ENCODE peak calls at places on chromosomes 13 and 19, in nine cellular contexts. Z is CD4-positive, alpha-beta T cell; J is thoracic aorta; C is GM23248; B is AG10803; H is GM18507; V is anterior cingulate cortex; L is naive thymus-derived CD4-positive, alpha-beta T cell; O is COR-L47. I is an unnamed sample.

GRCh38 chr13:107866666-107867623 is 348.4 kb downstream of the LIG4 start:
- DNase-seq in O (peak), B (peak), J (no peak), H (no peak), L (no peak), Z (no peak), C (peak), V (peak), I (no peak)

GRCh38 chr13:113595131-113595530 is 10.6 kb downstream of the TFDP1 start:
- DNase-seq in B (no peak), Z (no peak), L (no peak), O (no peak), J (no peak), C (no peak), V (no peak), H (no peak), I (no peak)

GRCh38 chr13:71828117-71828516 is 38.9 kb downstream of the DACH1 start:
- DNase-seq in Z (no peak), O (no peak), L (peak), C (no peak), V (no peak), J (no peak), B (no peak), H (no peak), I (peak)

GRCh38 chr13:78742659-78743058 is 83.7 kb upstream of the OBI1 start:
- DNase-seq in J (no peak), L (no peak), O (no peak), H (no peak), B (no peak), V (no peak), C (no peak), Z (no peak), I (no peak)

GRCh38 chr19:3125900-3126524 is 9.8 kb upstream of the GNA15 start:
- DNase-seq in L (peak), Z (peak), B (peak), H (no peak), O (peak), V (no peak), C (peak), J (no peak), I (no peak)

GRCh38 chr19:16067205-16067938 is 8.9 kb upstream of the TPM4 start:
- DNase-seq in C (peak), V (no peak), J (peak), H (no peak), Z (no peak), B (peak), O (no peak), L (no peak), I (no peak)

GRCh38 chr13:46184277-46184699 is 2.3 kb upstream of the LCP1 start:
- DNase-seq in C (peak), B (no peak), O (no peak), V (no peak), Z (peak), J (no peak), H (no peak), L (peak), I (peak)

GRCh38 chr19:50042363-50043024 is 16.7 kb downstream of the ZNF473 start:
- DNase-seq in J (no peak), O (no peak), C (no peak), L (no peak), Z (no peak), V (no peak), H (no peak), B (no peak), I (no peak)

GRCh38 chr19:54523403-54523802 is 20.8 kb downstream of the LAIR2 start:
- DNase-seq in Z (no peak), B (peak), V (no peak), C (peak), H (no peak), J (no peak), L (no peak), O (no peak), I (no peak)

GRCh38 chr13:54709546-54709945 is 1680.9 kb downstream of the OLFM4 start:
- DNase-seq in H (no peak), C (no peak), O (no peak), B (no peak), L (no peak), V (no peak), J (no peak), Z (no peak), I (no peak)

GRCh38 chr13:50529154-50529882 is 314.2 kb downstream of the DLEU7 start:
- DNase-seq in Z (no peak), H (no peak), O (peak), V (peak), J (peak), B (peak), L (no peak), C (peak), I (no peak)

GRCh38 chr13:61954092-61954491 is 538.4 kb upstream of the PCDH20 start:
- DNase-seq in H (no peak), C (peak), J (no peak), V (no peak), Z (no peak), O (no peak), B (no peak), L (no peak), I (peak)

GRCh38 chr13:40777957-40778235 is 6.9 kb upstream of the MRPS31 start:
- DNase-seq in O (no peak), B (no peak), V (no peak), L (no peak), J (no peak), Z (no peak), C (no peak), H (no peak), I (no peak)

GRCh38 chr13:30463820-30464495 is 1.8 kb downstream of the HMGB1 start:
- DNase-seq in J (no peak), C (peak), Z (peak), V (peak), L (peak), O (peak), B (peak), H (no peak), I (peak)

GRCh38 chr13:66887088-66887487 is 343.0 kb downstream of the PCDH9 start:
- DNase-seq in O (peak), Z (no peak), H (no peak), V (no peak), B (peak), J (no peak), C (no peak), L (no peak), I (no peak)

GRCh38 chr19:18849838-18850400 is 18.2 kb downstream of the UPF1 start:
- DNase-seq in L (no peak), J (no peak), V (no peak), C (no peak), Z (no peak), B (peak), O (no peak), H (peak), I (no peak)

GRCh38 chr13:47764817-47765216 is 236.3 kb downstream of the SUCLA2 start:
- DNase-seq in O (no peak), J (no peak), L (no peak), Z (no peak), H (no peak), B (no peak), C (no peak), V (no peak), I (no peak)